ENCODE peak calls at places on chromosomes 1 and 21, in seven cellular contexts. T is progenitor cell of endocrine pancreas, R is NCI-H446, L is H9, Z is right atrium auricular region, E is HL-60, I is AG04450. A is an unnamed sample.

GRCh38 chr1:163673756-163674155 is 352.0 kb downstream of the NUF2 start:
- DNase-seq in T (no peak), R (no peak), L (no peak), Z (no peak), E (no peak), I (no peak), A (no peak)

GRCh38 chr1:231172411-231172810 is 10.6 kb downstream of the TRIM67 start:
- DNase-seq in T (no peak), R (peak; percentile 29), L (no peak), Z (no peak), E (no peak), I (no peak), A (no peak)

GRCh38 chr1:110281363-110282290 is 57.5 kb upstream of the RBM15 start:
- DNase-seq in T (no peak), R (no peak), L (no peak), Z (no peak), E (no peak), I (no peak), A (no peak)

GRCh38 chr1:208174736-208175507 is 69.3 kb downstream of the PLXNA2 start:
- DNase-seq in T (no peak), R (no peak), L (no peak), Z (no peak), E (no peak), I (no peak), A (no peak)

GRCh38 chr1:168821434-168821833 is 92.4 kb upstream of the DPT start:
- DNase-seq in T (no peak), R (no peak), L (no peak), Z (no peak), E (no peak), I (no peak), A (no peak)

GRCh38 chr1:192951961-192952460 is 107.1 kb downstream of the UCHL5 start:
- DNase-seq in T (no peak), R (no peak), L (no peak), Z (no peak), E (no peak), I (peak; percentile 74), A (peak; percentile 56)

GRCh38 chr1:168391759-168392681 is 111.3 kb downstream of the TBX19 start:
- DNase-seq in T (no peak), R (peak; percentile 24), L (no peak), Z (no peak), E (no peak), I (no peak), A (no peak)

GRCh38 chr1:16229976-16230740 is 6.8 kb downstream of the CPLANE2 start:
- DNase-seq in T (no peak), R (no peak), L (no peak), Z (no peak), E (no peak), I (no peak), A (no peak)

GRCh38 chr1:89725016-89725380 is 92.1 kb downstream of the LRRC8C start:
- DNase-seq in T (no peak), R (peak; percentile 18), L (no peak), Z (no peak), E (no peak), I (peak; percentile 81), A (no peak)

GRCh38 chr1:195939844-195940243 is 668.4 kb downstream of the KCNT2 start:
- DNase-seq in T (no peak), R (peak; percentile 31), L (peak; percentile 38), Z (no peak), E (no peak), I (no peak), A (no peak)

GRCh38 chr1:39128959-39129358 is 75.5 kb upstream of the MACF1 start:
- DNase-seq in T (no peak), R (no peak), L (no peak), Z (no peak), E (no peak), I (no peak), A (no peak)

GRCh38 chr1:54857741-54858665 is 29.0 kb downstream of the DHCR24 start:
- DNase-seq in T (no peak), R (no peak), L (no peak), Z (no peak), E (no peak), I (no peak), A (no peak)

GRCh38 chr1:187641463-187641862 is 812.7 kb downstream of the PLA2G4A start:
- DNase-seq in T (no peak), R (no peak), L (peak; percentile 62), Z (no peak), E (no peak), I (no peak), A (no peak)

GRCh38 chr21:29501451-29501850 is 202.7 kb downstream of the BACH1 start:
- DNase-seq in T (no peak), R (no peak), L (no peak), Z (no peak), E (no peak), I (peak; percentile 32), A (peak; percentile 47)

GRCh38 chr1:145719230-145720079 is at the start of gene CD160:
- DNase-seq in T (no peak), R (no peak), L (no peak), Z (no peak), E (no peak), I (no peak), A (no peak)

GRCh38 chr1:154405762-154406571 is 824 bp downstream of the IL6R start:
- DNase-seq in T (peak; percentile 41), R (peak; percentile 57), L (no peak), Z (peak; percentile 95), E (no peak), I (no peak), A (no peak)

GRCh38 chr1:150487763-150488115 is 520 bp downstream of the TARS2 start:
- DNase-seq in T (no peak), R (no peak), L (no peak), Z (no peak), E (peak; percentile 22), I (no peak), A (no peak)

GRCh38 chr1:58936973-58937372 is 153.1 kb upstream of the JUN start:
- DNase-seq in T (no peak), R (no peak), L (no peak), Z (no peak), E (no peak), I (no peak), A (no peak)

GRCh38 chr1:31374511-31375196 is 1.8 kb upstream of the FABP3 start:
- DNase-seq in T (no peak), R (peak; percentile 95), L (no peak), Z (no peak), E (no peak), I (no peak), A (no peak)

GRCh38 chr1:198729195-198729863 is 90.5 kb downstream of the PTPRC start:
- DNase-seq in T (no peak), R (no peak), L (no peak), Z (no peak), E (no peak), I (no peak), A (no peak)

GRCh38 chr1:7042322-7043231 is 257.3 kb downstream of the CAMTA1 start:
- DNase-seq in T (no peak), R (peak; percentile 8), L (peak; percentile 43), Z (no peak), E (no peak), I (no peak), A (no peak)

A was measured in smooth muscle cell of the brain vasculature.